ENCODE peak calls at places on chromosomes 7 and 10, in five cellular contexts. One of them, this sample, is unnamed.

GRCh38 chr10:126240483-126240882 is 147.8 kb downstream of the ADAM12 start:
- DNase-seq in Karpas-422: no peak
- DNase-seq in AG04450: no peak
- DNase-seq in colonic mucosa: no peak
- DNase-seq in adipocyte: no peak
- DNase-seq in this sample: no peak

GRCh38 chr7:95859434-95859833 is 87.1 kb downstream of the DYNC1I1 start:
- DNase-seq in Karpas-422: no peak
- DNase-seq in AG04450: no peak
- DNase-seq in colonic mucosa: no peak
- DNase-seq in adipocyte: peak; percentile 10
- DNase-seq in this sample: peak; percentile 64

GRCh38 chr7:158373761-158374545 is 213.7 kb downstream of the PTPRN2 start:
- DNase-seq in Karpas-422: no peak
- DNase-seq in AG04450: no peak
- DNase-seq in colonic mucosa: no peak
- DNase-seq in adipocyte: no peak
- DNase-seq in this sample: peak; percentile 34

GRCh38 chr7:102450242-102450641 is 14.4 kb downstream of the ALKBH4 start:
- DNase-seq in Karpas-422: peak; percentile 68
- DNase-seq in AG04450: no peak
- DNase-seq in colonic mucosa: no peak
- DNase-seq in adipocyte: no peak
- DNase-seq in this sample: no peak

GRCh38 chr7:30503273-30504212 is 1.1 kb downstream of the GGCT start:
- DNase-seq in Karpas-422: peak; percentile 34
- DNase-seq in AG04450: no peak
- DNase-seq in colonic mucosa: no peak
- DNase-seq in adipocyte: peak; percentile 8
- DNase-seq in this sample: no peak

GRCh38 chr7:367351-367841 is 77.4 kb downstream of the FOXL3 start:
- DNase-seq in Karpas-422: no peak
- DNase-seq in AG04450: no peak
- DNase-seq in colonic mucosa: no peak
- DNase-seq in adipocyte: no peak
- DNase-seq in this sample: no peak

GRCh38 chr10:112363696-112364688 is 9.9 kb upstream of the ACSL5 start:
- DNase-seq in Karpas-422: no peak
- DNase-seq in AG04450: no peak
- DNase-seq in colonic mucosa: peak; percentile 75
- DNase-seq in adipocyte: no peak
- DNase-seq in this sample: no peak

GRCh38 chr7:2195403-2196246 is 37.1 kb downstream of the MAD1L1 start:
- DNase-seq in Karpas-422: no peak
- DNase-seq in AG04450: no peak
- DNase-seq in colonic mucosa: no peak
- DNase-seq in adipocyte: no peak
- DNase-seq in this sample: no peak

GRCh38 chr10:123848564-123849457 is 42.8 kb downstream of the CPXM2 start:
- DNase-seq in Karpas-422: no peak
- DNase-seq in AG04450: no peak
- DNase-seq in colonic mucosa: no peak
- DNase-seq in adipocyte: peak; percentile 29
- DNase-seq in this sample: no peak

GRCh38 chr7:29207469-29207868 is 12.9 kb downstream of the CHN2 start:
- DNase-seq in Karpas-422: no peak
- DNase-seq in AG04450: no peak
- DNase-seq in colonic mucosa: no peak
- DNase-seq in adipocyte: no peak
- DNase-seq in this sample: no peak

GRCh38 chr7:69364814-69365587 is 233.3 kb upstream of the AUTS2 start:
- DNase-seq in Karpas-422: peak; percentile 74
- DNase-seq in AG04450: no peak
- DNase-seq in colonic mucosa: no peak
- DNase-seq in adipocyte: no peak
- DNase-seq in this sample: no peak

GRCh38 chr10:71771821-71772617 is 1.3 kb downstream of the VSIR start:
- DNase-seq in Karpas-422: no peak
- DNase-seq in AG04450: no peak
- DNase-seq in colonic mucosa: peak; percentile 82
- DNase-seq in adipocyte: peak; percentile 89
- DNase-seq in this sample: peak; percentile 88

GRCh38 chr7:80060218-80060806 is 74.3 kb upstream of the GNAI1 start:
- DNase-seq in Karpas-422: peak; percentile 71
- DNase-seq in AG04450: peak; percentile 24
- DNase-seq in colonic mucosa: no peak
- DNase-seq in adipocyte: peak; percentile 89
- DNase-seq in this sample: no peak

GRCh38 chr10:29865700-29866355 is 193.6 kb downstream of the JCAD start:
- DNase-seq in Karpas-422: no peak
- DNase-seq in AG04450: no peak
- DNase-seq in colonic mucosa: no peak
- DNase-seq in adipocyte: no peak
- DNase-seq in this sample: no peak

DNA sequence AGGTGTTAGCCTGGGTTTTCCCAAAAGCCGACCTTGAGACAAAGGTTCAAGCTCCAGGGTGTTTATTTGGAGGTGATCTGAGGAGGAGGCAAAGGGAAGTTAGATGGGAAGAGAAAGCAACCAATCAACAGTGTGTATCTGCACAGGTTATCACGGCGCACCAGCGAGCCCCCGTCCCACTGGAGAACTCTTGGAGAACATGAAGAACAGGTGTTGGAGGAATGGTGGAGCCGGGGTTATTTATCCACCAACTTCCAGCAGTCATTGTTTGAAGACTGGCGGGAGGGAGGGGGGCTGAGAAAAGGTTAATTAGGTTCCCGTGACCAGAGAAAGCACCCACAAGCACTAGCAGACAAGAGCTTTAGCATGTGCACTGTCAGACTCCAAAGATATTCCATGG is 282.5 kb upstream of the FOXK1 start:
- DNase-seq in Karpas-422: no peak
- DNase-seq in AG04450: no peak
- DNase-seq in colonic mucosa: no peak
- DNase-seq in adipocyte: no peak
- DNase-seq in this sample: no peak
- H3K9me3 ChIP-seq in Karpas-422: peaks cover 3% of the 10 kb centered on the region
- H3K9me3 ChIP-seq in AG04450: peaks cover 24% of the 10 kb centered on the region
- H3K9me3 ChIP-seq in colonic mucosa: no peaks in the 10 kb centered on the region
- H3K9me3 ChIP-seq in adipocyte: peaks cover 4% of the 10 kb centered on the region
- H3K9me3 ChIP-seq in this sample: no peaks in the 10 kb centered on the region

GRCh38 chr10:99328579-99329237 is 448 bp upstream of the CNNM1 start:
- DNase-seq in Karpas-422: no peak
- DNase-seq in AG04450: no peak
- DNase-seq in colonic mucosa: no peak
- DNase-seq in adipocyte: peak; percentile 13
- DNase-seq in this sample: no peak
- H3K4me3 ChIP-seq in Karpas-422: no peak overlapping the region
- H3K4me3 ChIP-seq in AG04450: peak overlapping the region; percentile 42
- H3K4me3 ChIP-seq in colonic mucosa: peak overlapping the region; percentile 47
- H3K4me3 ChIP-seq in adipocyte: peak overlapping the region; percentile 78
- H3K4me3 ChIP-seq in this sample: peak overlapping the region; percentile 33

GRCh38 chr7:45177801-45178200 is 20.2 kb downstream of the RAMP3 start:
- DNase-seq in Karpas-422: no peak
- DNase-seq in AG04450: no peak
- DNase-seq in colonic mucosa: no peak
- DNase-seq in adipocyte: no peak
- DNase-seq in this sample: no peak

GRCh38 chr7:45176886-45177731 is 19.5 kb downstream of the RAMP3 start:
- DNase-seq in Karpas-422: no peak
- DNase-seq in AG04450: no peak
- DNase-seq in colonic mucosa: no peak
- DNase-seq in adipocyte: no peak
- DNase-seq in this sample: no peak

GRCh38 chr7:45174328-45174610 is 16.7 kb downstream of the RAMP3 start:
- DNase-seq in Karpas-422: no peak
- DNase-seq in AG04450: no peak
- DNase-seq in colonic mucosa: no peak
- DNase-seq in adipocyte: no peak
- DNase-seq in this sample: no peak

GRCh38 chr7:45174966-45175765 is 17.6 kb downstream of the RAMP3 start:
- DNase-seq in Karpas-422: no peak
- DNase-seq in AG04450: no peak
- DNase-seq in colonic mucosa: no peak
- DNase-seq in adipocyte: no peak
- DNase-seq in this sample: no peak

GRCh38 chr7:45176091-45176490 is 18.5 kb downstream of the RAMP3 start:
- DNase-seq in Karpas-422: no peak
- DNase-seq in AG04450: no peak
- DNase-seq in colonic mucosa: no peak
- DNase-seq in adipocyte: no peak
- DNase-seq in this sample: no peak
- H3K9me3 ChIP-seq in Karpas-422: no peaks in the 10 kb centered on the region
- H3K9me3 ChIP-seq in AG04450: no peaks in the 10 kb centered on the region
- H3K9me3 ChIP-seq in colonic mucosa: no peaks in the 10 kb centered on the region
- H3K9me3 ChIP-seq in adipocyte: no peaks in the 10 kb centered on the region
- H3K9me3 ChIP-seq in this sample: no peaks in the 10 kb centered on the region

GRCh38 chr7:45650404-45651055 is 76.4 kb downstream of the ADCY1 start:
- DNase-seq in Karpas-422: no peak
- DNase-seq in AG04450: no peak
- DNase-seq in colonic mucosa: no peak
- DNase-seq in adipocyte: no peak
- DNase-seq in this sample: no peak
- H3K4me3 ChIP-seq in Karpas-422: no peak overlapping the region
- H3K4me3 ChIP-seq in AG04450: no peak overlapping the region
- H3K4me3 ChIP-seq in colonic mucosa: no peak overlapping the region
- H3K4me3 ChIP-seq in adipocyte: no peak overlapping the region
- H3K4me3 ChIP-seq in this sample: no peak overlapping the region

DNA sequence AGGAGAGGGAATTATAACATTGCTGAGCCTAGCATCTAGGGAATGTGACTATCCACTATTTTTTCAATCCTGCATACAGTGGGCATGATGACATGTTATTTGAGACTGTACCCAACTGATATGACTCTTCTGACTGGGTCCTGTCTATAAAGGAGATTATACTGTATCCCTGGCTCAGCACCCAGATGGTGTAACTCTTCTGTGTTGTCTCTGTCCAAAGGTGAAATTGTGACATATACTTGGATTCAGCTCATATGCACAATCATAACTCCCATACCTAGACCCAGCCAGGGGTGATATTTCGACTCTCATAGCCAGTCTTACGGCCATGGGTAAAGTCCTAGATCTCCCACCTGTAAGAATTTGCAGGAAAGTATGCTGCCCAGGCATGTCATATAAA is 59.3 kb downstream of the ZNF736 start:
- DNase-seq in Karpas-422: no peak
- DNase-seq in AG04450: no peak
- DNase-seq in colonic mucosa: no peak
- DNase-seq in adipocyte: no peak
- DNase-seq in this sample: no peak
- H3K9me3 ChIP-seq in Karpas-422: no peaks in the 10 kb centered on the region
- H3K9me3 ChIP-seq in AG04450: peaks cover 9% of the 10 kb centered on the region
- H3K9me3 ChIP-seq in colonic mucosa: no peaks in the 10 kb centered on the region
- H3K9me3 ChIP-seq in adipocyte: peaks cover 22% of the 10 kb centered on the region
- H3K9me3 ChIP-seq in this sample: no peaks in the 10 kb centered on the region